ENCODE peak calls at places on chromosomes 5 and 9, in nine cellular contexts. F is ecto neural progenitor cell; O is ELR; K is stimulated activated CD4-positive, alpha-beta T cell treated with anti-CD3 and anti-CD28 coated beads, TNF-alpha, amount 100 ng/mL, for 1 hour; G is dermis blood vessel endothelial cell; R is KG1; S is foreskin keratinocyte; P is stimulated activated CD8-positive, alpha-beta memory T cell treated with anti-CD3 and anti-CD28 coated beads, Interleukin-4, amount 100 ng/mL, for 4 hours; J is H54. Q is an unnamed sample.

GRCh38 chr5:94040591-94041148 is 299.3 kb upstream of the POU5F2 start:
- DNase-seq in J (no peak), S (no peak), G (no peak), P (no peak), O (no peak), K (no peak), R (no peak), F (no peak), Q (no peak)

GRCh38 chr9:80157561-80157983 is 585.8 kb downstream of the TLE4 start:
- DNase-seq in S (no peak), O (no peak), F (no peak), K (no peak), P (no peak), R (no peak), J (no peak), G (no peak), Q (no peak)

GRCh38 chr9:33467526-33467925 is 6.2 kb downstream of the NOL6 start:
- DNase-seq in G (no peak), P (no peak), K (no peak), F (no peak), S (no peak), J (no peak), R (no peak), O (no peak), Q (no peak)

GRCh38 chr5:16067415-16067814 is 112.2 kb downstream of the MARCHF11 start:
- DNase-seq in K (no peak), R (no peak), J (no peak), P (no peak), G (no peak), S (no peak), O (no peak), F (no peak), Q (no peak)

GRCh38 chr5:160303690-160304089 is 8.7 kb downstream of the CCNJL start:
- DNase-seq in J (no peak), O (no peak), K (no peak), S (no peak), R (no peak), G (no peak), P (no peak), F (no peak), Q (no peak)

GRCh38 chr5:149656576-149657182 is 73.4 kb upstream of the PPARGC1B start:
- DNase-seq in F (peak), P (no peak), K (no peak), S (no peak), R (no peak), O (peak), J (no peak), G (peak), Q (no peak)

GRCh38 chr9:28136113-28136512 is 562.8 kb upstream of the C9orf72 start:
- DNase-seq in K (no peak), O (no peak), G (no peak), S (no peak), P (no peak), R (no peak), F (no peak), J (no peak), Q (no peak)

GRCh38 chr5:107542428-107542827 is 128.3 kb downstream of the EFNA5 start:
- DNase-seq in G (peak), K (no peak), O (peak), S (peak), R (no peak), F (no peak), P (no peak), J (peak), Q (peak)

GRCh38 chr9:120768870-120769269 is 24.3 kb downstream of the FBXW2 start:
- DNase-seq in P (no peak), G (no peak), J (no peak), R (no peak), O (no peak), K (no peak), F (no peak), S (peak), Q (no peak)

GRCh38 chr9:78320030-78320693 is 23.2 kb downstream of the PSAT1 start:
- DNase-seq in S (no peak), G (no peak), K (no peak), J (no peak), P (no peak), F (no peak), R (no peak), O (no peak), Q (no peak)

GRCh38 chr5:32076699-32077695 is 97.1 kb downstream of the GOLPH3 start:
- DNase-seq in G (peak), P (no peak), O (peak), S (peak), F (no peak), K (no peak), J (peak), R (peak), Q (no peak)

GRCh38 chr5:40796487-40796889 is 1.7 kb downstream of the PRKAA1 start:
- DNase-seq in R (no peak), O (peak), K (no peak), P (no peak), S (no peak), F (no peak), G (peak), J (no peak), Q (no peak)

Q was measured in epithelial cell of prostate.